ENCODE peak calls at places on chromosome 6, in four cellular contexts. B is lower lobe of right lung; Y is CD4-positive, alpha-beta memory T cell; O is heart left ventricle. D is an unnamed sample.

GRCh38 chr6:159483259-159483658 is 209.8 kb downstream of the SOD2 start:
- DNase-seq in B (no peak), Y (no peak), O (no peak), D (no peak)

GRCh38 chr6:2582268-2582667 is 168.5 kb downstream of the MYLK4 start:
- DNase-seq in B (no peak), Y (no peak), O (no peak), D (no peak)

GRCh38 chr6:165766457-165766856 is 103.4 kb upstream of the PDE10A start:
- DNase-seq in B (no peak), Y (no peak), O (no peak), D (no peak)

GRCh38 chr6:150929403-150929802 is 63.9 kb downstream of the MTHFD1L start:
- DNase-seq in B (no peak), Y (no peak), O (no peak), D (no peak)

GRCh38 chr6:20118877-20119276 is 93.4 kb downstream of the MBOAT1 start:
- DNase-seq in B (no peak), Y (no peak), O (no peak), D (no peak)

GRCh38 chr6:1612386-1612893 is 2.7 kb downstream of the FOXC1 start:
- DNase-seq in B (no peak), Y (no peak), O (no peak), D (no peak)

GRCh38 chr6:11685411-11686093 is 93.1 kb downstream of the ADTRP start:
- DNase-seq in B (no peak), Y (no peak), O (no peak), D (no peak)

GRCh38 chr6:158799051-158799792 is 19.9 kb downstream of the EZR start:
- DNase-seq in B (no peak), Y (no peak), O (no peak), D (no peak)

GRCh38 chr6:104312851-104313250 is 546.9 kb downstream of the HACE1 start:
- DNase-seq in B (no peak), Y (no peak), O (no peak), D (no peak)

GRCh38 chr6:13446371-13446770 is 41.0 kb downstream of the GFOD1 start:
- DNase-seq in B (no peak), Y (no peak), O (no peak), D (no peak)

GRCh38 chr6:134117409-134117808 is 65.0 kb upstream of the SLC2A12 start:
- DNase-seq in B (no peak), Y (no peak), O (no peak), D (no peak)

GRCh38 chr6:111157412-111157811 is 70.1 kb downstream of the SLC16A10 start:
- DNase-seq in B (no peak), Y (no peak), O (no peak), D (no peak)

GRCh38 chr6:118894425-118895240 is 681 bp downstream of the ASF1A start:
- DNase-seq in B (peak; percentile 76), Y (peak; percentile 73), O (peak; percentile 76), D (peak; percentile 34)

GRCh38 chr6:125165256-125165655 is 11.7 kb downstream of the TPD52L1 start:
- DNase-seq in B (no peak), Y (no peak), O (no peak), D (no peak)

GRCh38 chr6:129755787-129756186 is 45.8 kb upstream of the ARHGAP18 start:
- DNase-seq in B (no peak), Y (no peak), O (no peak), D (no peak)

GRCh38 chr6:53794073-53794719 is 609 bp upstream of the LRRC1 start:
- DNase-seq in B (peak; percentile 72), Y (peak; percentile 69), O (peak; percentile 60), D (peak; percentile 72)

GRCh38 chr6:43817192-43817591 is 47.2 kb downstream of the VEGFA start:
- DNase-seq in B (no peak), Y (no peak), O (peak; percentile 48), D (no peak)

GRCh38 chr6:109897561-109898080 is 80.5 kb upstream of the GPR6 start:
- DNase-seq in B (no peak), Y (no peak), O (no peak), D (no peak)

GRCh38 chr6:27312146-27312949 is at the start of gene POM121L2:
- DNase-seq in B (peak; percentile 69), Y (peak; percentile 68), O (no peak), D (peak; percentile 38)

GRCh38 chr6:116531675-116532570 is 13.6 kb downstream of the TRAPPC3L start:
- DNase-seq in B (peak; percentile 39), Y (peak; percentile 66), O (peak; percentile 55), D (peak; percentile 19)

GRCh38 chr6:81465859-81466258 is 286.6 kb downstream of the TENT5A start:
- DNase-seq in B (no peak), Y (no peak), O (no peak), D (no peak)

GRCh38 chr6:96522469-96523009 is 933 bp downstream of the UFL1 start:
- DNase-seq in B (no peak), Y (no peak), O (no peak), D (no peak)

GRCh38 chr6:127299522-127300240 is 33.0 kb downstream of the RNF146 start:
- DNase-seq in B (no peak), Y (no peak), O (no peak), D (no peak)

GRCh38 chr6:158684311-158684710 is 34.5 kb downstream of the SYTL3 start:
- DNase-seq in B (no peak), Y (no peak), O (no peak), D (no peak)

GRCh38 chr6:138545621-138545980 is 46.3 kb upstream of the NHSL1 start:
- DNase-seq in B (peak; percentile 75), Y (no peak), O (peak; percentile 85), D (no peak)

GRCh38 chr6:167827062-167827587 is 414 bp downstream of the AFDN start:
- DNase-seq in B (peak; percentile 68), Y (no peak), O (no peak), D (no peak)
- H3K4me3 ChIP-seq in B (peak overlapping the region; percentile 70), Y (no peak overlapping the region), O (peak overlapping the region; percentile 72), D (no peak overlapping the region)

DNA sequence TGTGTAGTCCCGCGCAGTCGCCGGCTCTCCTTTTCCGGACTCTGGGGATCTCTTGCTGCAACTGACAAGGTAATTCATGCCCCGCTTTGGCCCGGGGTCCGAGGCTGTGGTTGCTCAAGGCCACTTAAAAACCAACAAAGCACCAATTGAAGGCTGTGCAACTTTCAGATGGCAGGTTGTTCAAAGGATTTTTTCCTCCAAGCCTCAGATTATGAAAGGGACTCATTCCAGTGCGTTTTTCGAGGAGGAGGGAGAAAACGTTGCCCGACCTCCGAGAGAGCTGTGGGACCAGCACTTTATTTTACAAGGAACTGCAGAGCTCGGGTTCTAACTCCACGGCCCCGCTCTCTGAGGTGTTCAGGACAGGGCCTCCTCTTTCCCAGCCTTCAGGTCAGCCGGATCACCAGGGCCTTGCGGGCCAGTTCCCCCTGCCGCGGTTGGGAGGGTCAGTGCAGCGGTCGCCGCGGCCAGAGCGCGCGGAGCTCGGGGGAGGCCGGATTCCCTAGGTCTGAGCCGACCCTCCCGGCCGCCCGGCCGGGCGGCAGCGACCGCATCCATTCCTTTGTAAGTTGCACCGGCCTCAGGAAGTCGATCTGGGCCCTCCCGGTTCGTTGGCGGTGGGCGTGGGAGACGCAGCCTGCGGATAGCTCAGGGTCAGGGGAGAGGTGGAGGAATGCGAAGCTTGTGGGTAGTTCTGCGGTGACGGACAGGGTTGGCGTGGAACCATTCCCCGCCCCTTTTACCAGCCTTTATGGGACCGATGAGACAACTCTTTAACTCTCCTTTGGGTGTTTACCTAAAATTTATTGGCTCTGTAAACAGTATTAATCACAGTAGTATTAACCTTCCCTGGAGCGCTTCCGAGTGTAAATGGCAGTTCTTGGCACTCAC is 1.6 kb downstream of the UTRN start:
- DNase-seq in B (peak; percentile 80), Y (no peak), O (peak; percentile 75), D (no peak)
- H3K4me1 ChIP-seq in B (peaks cover 31% of the 10 kb centered on the region), Y (peaks cover 20% of the 10 kb centered on the region), O (peaks cover 5% of the 10 kb centered on the region), D (peaks cover 8% of the 10 kb centered on the region)

GRCh38 chr6:6565069-6565468 is 23.5 kb upstream of the LY86 start:
- DNase-seq in B (no peak), Y (no peak), O (no peak), D (no peak)

GRCh38 chr6:6566766-6567165 is 21.8 kb upstream of the LY86 start:
- DNase-seq in B (no peak), Y (no peak), O (no peak), D (no peak)

GRCh38 chr6:6560909-6561308 is 27.6 kb upstream of the LY86 start:
- DNase-seq in B (no peak), Y (no peak), O (no peak), D (no peak)

GRCh38 chr6:6565488-6565887 is 23.0 kb upstream of the LY86 start:
- DNase-seq in B (no peak), Y (no peak), O (no peak), D (no peak)

GRCh38 chr6:6564154-6564553 is 24.4 kb upstream of the LY86 start:
- DNase-seq in B (no peak), Y (no peak), O (no peak), D (no peak)
- H3K27ac ChIP-seq in B (no peak overlapping the region), Y (no peak overlapping the region), O (no peak overlapping the region), D (no peak overlapping the region)

GRCh38 chr6:36954262-36954931 is at the start of gene PI16:
- DNase-seq in B (no peak), Y (peak; percentile 26), O (no peak), D (no peak)

GRCh38 chr6:36956111-36956820 is 1.7 kb downstream of the PI16 start:
- DNase-seq in B (no peak), Y (no peak), O (no peak), D (no peak)

GRCh38 chr6:36955671-36956070 is 1.1 kb downstream of the PI16 start:
- DNase-seq in B (no peak), Y (no peak), O (no peak), D (no peak)

GRCh38 chr6:36953931-36954261 is 642 bp upstream of the PI16 start:
- DNase-seq in B (no peak), Y (no peak), O (no peak), D (no peak)

GRCh38 chr6:36955136-36955535 is 598 bp downstream of the PI16 start:
- DNase-seq in B (no peak), Y (no peak), O (no peak), D (no peak)
- H3K4me3 ChIP-seq in B (no peak overlapping the region), Y (peak overlapping the region; percentile 35), O (peak overlapping the region; percentile 39), D (no peak overlapping the region)

D was measured in CD8-positive, alpha-beta T cell.